ENCODE peak calls at places on chromosomes 4 and X, in eight cellular contexts. Y, P, F, K, C, E, H and W are unnamed samples. For H3K27me3, the result is how much of the 10 kb centered on the place peaks cover.

GRCh38 chr4:88457307-88458090 is 580 bp downstream of the HERC5 start:
- DNase-seq in H (peak), F (no peak), P (no peak), K (peak), Y (no peak), E (no peak), C (peak), W (peak)

GRCh38 chr4:113446019-113446418 is 315.5 kb downstream of the CAMK2D start:
- DNase-seq in Y (no peak), E (no peak), F (no peak), K (no peak), H (no peak), P (no peak), C (peak), W (no peak)

GRCh38 chrX:32533848-32534247 is 677.5 kb downstream of the DMD start:
- DNase-seq in H (no peak), Y (no peak), F (no peak), K (no peak), C (no peak), P (no peak), E (no peak), W (no peak)

GRCh38 chr4:165864228-165864627 is 8.8 kb upstream of the TLL1 start:
- DNase-seq in P (no peak), E (no peak), H (no peak), Y (no peak), C (no peak), K (no peak), F (no peak), W (no peak)

GRCh38 chr4:82951196-82951595 is 50.7 kb downstream of the THAP9 start:
- DNase-seq in E (no peak), F (no peak), C (peak), P (no peak), H (no peak), Y (no peak), K (no peak), W (no peak)

GRCh38 chr4:38583102-38583501 is 80.9 kb upstream of the KLF3 start:
- DNase-seq in H (no peak), K (no peak), F (no peak), Y (no peak), E (no peak), P (no peak), C (peak), W (no peak)

GRCh38 chrX:107135076-107135964 is 16.7 kb upstream of the RBM41 start:
- DNase-seq in F (no peak), Y (peak), H (no peak), P (no peak), C (peak), E (no peak), K (no peak), W (no peak)

GRCh38 chr4:99811850-99812249 is 4.8 kb upstream of the DAPP1 start:
- DNase-seq in C (peak), K (no peak), F (peak), Y (peak), E (no peak), H (no peak), P (no peak), W (peak)

GRCh38 chrX:37652053-37652452 is 33.5 kb upstream of the XK start:
- DNase-seq in C (peak), F (no peak), E (no peak), Y (no peak), H (no peak), K (no peak), P (no peak), W (no peak)

DNA sequence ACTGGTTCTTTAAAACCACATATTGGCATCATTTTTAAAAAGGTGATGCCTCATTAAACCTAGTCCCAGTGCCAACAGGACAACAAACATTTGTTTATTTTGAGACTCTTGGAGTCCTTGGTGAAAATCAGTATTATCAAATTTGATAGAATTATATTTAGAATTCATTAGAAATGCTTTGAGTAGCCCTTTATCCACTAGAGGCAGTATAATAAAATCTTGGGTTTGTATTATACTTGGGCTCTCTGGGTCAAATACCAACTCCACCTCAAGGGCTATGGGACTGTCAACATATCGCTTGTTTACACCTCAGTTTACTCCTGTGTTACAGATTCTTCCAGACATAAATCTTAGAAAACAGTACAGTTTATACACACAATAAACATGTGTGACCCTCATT is 335.7 kb upstream of the FSTL5 start:
- DNase-seq in K (no peak), E (no peak), H (no peak), Y (no peak), F (no peak), P (no peak), C (no peak), W (no peak)
- TF ChIP-seq CTCF in K (peak), E (peak), H (peak), Y (no peak), F (peak), P (peak), C (peak), W (peak)

DNA sequence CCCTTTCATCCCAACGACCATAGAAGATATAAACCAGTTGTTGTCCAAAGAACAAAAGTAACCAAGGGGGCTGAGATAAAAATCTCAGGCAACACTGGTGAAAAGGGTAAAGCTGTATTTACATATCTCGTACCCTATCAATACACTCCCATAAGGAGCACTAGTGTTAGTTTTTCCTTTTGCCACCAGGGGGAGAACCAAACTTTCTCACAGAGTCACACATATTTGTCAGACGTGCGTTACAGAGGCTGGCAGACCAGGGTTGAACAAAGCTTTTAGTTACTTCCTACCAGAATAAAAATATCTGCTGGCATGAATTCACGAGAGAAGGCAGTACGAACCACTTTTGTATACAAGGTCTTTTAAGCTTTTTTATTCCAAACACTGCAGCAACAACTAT is 88.3 kb downstream of the AMELX start:
- DNase-seq in C (peak), H (no peak), F (peak), Y (peak), E (no peak), P (no peak), K (no peak), W (peak)
- H3K27me3 ChIP-seq in C (under half), H (under half), F (under half), Y (under half), E (under half), P (under half), K (under half), W (under half)

DNA sequence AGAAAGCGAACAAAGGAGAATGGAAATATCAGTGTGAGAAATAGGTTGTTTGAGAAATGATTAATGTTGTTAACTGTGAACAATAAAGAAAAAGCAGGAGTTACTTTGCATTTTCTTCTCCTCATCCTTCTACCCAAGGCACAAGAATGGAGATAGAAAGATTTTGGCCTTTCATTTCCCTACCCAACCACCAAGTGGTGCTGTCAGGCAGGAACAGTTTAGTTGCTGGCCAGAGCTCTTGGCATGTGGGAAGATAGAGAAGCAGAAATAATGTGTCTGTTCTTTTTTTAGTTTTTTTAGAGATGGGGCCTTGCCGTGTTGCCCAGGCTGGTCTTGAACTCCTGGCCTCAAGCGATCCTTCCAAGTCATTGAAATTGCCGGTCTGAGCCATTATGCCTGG is 12.8 kb downstream of the HOPX start:
- DNase-seq in Y (peak), H (no peak), K (no peak), C (no peak), P (no peak), F (no peak), E (no peak), W (no peak)
- TF ChIP-seq CTCF in Y (peak), H (peak), K (peak), C (peak), P (no peak), F (peak), E (peak), W (peak)

DNA sequence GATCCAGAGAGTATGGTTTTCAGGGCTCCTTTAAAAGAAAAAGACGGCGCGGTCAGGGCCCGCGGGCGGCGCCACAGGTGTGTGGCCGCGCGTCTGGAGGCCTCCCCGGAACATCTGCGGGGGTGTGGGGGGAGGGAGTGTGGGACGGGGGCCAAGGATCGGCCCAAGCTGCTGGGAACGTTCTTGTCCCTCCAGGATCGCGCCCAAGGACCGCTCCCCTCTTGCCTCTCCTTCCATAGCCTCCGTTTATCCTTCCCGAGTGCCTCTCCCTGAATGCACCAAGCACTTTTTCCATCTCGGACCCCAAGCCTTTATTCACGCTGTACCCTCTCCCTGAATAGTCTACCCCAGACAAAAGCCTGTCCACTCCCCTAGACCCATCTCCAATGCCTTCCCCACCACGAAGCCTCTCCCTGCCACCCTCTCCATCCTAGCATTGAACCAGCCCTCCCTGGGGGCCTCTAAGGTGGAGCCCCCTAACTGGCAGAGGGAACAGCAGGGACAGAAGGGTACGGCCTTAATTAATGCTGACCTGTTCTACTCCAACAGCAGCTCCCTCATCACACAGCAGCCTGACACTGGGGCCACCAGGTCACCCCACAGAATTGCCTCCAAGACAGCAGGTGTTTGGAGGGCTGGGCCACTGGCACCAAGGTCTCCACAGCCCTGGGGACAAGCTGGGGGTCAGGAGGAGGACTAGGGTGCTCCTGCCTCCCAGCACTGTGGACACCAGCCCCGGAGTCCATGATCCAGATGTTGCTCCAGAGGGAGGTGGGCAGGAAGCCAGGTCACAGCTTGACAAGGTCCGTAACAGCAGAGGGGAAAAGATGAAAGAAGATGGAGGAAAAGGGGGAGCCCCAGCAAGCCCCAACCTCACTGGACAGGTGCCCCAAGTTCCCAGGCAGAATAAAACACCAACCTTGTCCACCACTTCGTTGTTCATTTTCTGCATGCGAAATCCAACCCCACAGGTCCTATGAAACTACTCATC is 3.9 kb downstream of the CRMP1 start:
- DNase-seq in C (no peak), H (no peak), Y (no peak), P (no peak), K (no peak), F (no peak), E (no peak), W (no peak)
- H3K27me3 ChIP-seq in C (half or more), H (half or more), Y (under half), P (half or more), K (half or more), F (under half), E (half or more), W (under half)

GRCh38 chr4:161252520-161253141 is 911.2 kb downstream of the FSTL5 start:
- DNase-seq in K (no peak), Y (peak), C (peak), E (no peak), H (no peak), F (no peak), P (no peak), W (peak)
- TF ChIP-seq CTCF in K (peak), Y (no peak), C (peak), E (peak), H (peak), F (peak), P (peak), W (peak)

GRCh38 chrX:25018682-25019081 is 2.9 kb upstream of the ARX start:
- DNase-seq in F (no peak), P (no peak), C (no peak), H (no peak), K (no peak), E (no peak), Y (no peak), W (no peak)

GRCh38 chrX:25016361-25016671 is 551 bp upstream of the ARX start:
- DNase-seq in C (no peak), P (no peak), Y (no peak), E (no peak), K (no peak), H (no peak), F (no peak), W (no peak)

GRCh38 chrX:25016938-25017598 is 1.3 kb upstream of the ARX start:
- DNase-seq in Y (no peak), P (no peak), E (no peak), C (no peak), H (no peak), K (no peak), F (no peak), W (no peak)

GRCh38 chrX:25015486-25016360 is at the start of gene ARX:
- DNase-seq in C (peak), F (peak), H (peak), Y (peak), K (no peak), P (no peak), E (no peak), W (peak)

GRCh38 chrX:25017667-25018247 is 2.0 kb upstream of the ARX start:
- DNase-seq in P (no peak), K (no peak), C (no peak), H (no peak), E (no peak), F (no peak), Y (no peak), W (no peak)
- H3K27me3 ChIP-seq in P (half or more), K (half or more), C (under half), H (half or more), E (half or more), F (under half), Y (under half), W (half or more)

GRCh38 chr4:170374770-170375169 is 285.0 kb upstream of the AADAT start:
- DNase-seq in P (no peak), E (no peak), Y (peak), K (no peak), C (peak), H (no peak), F (peak), W (peak)
- TF ChIP-seq CTCF in P (peak), E (no peak), Y (peak), K (no peak), C (peak), H (peak), F (peak), W (peak)

GRCh38 chrX:140439455-140439854 is 65.4 kb downstream of the SOX3 start:
- DNase-seq in F (no peak), E (no peak), Y (no peak), C (no peak), H (no peak), K (no peak), P (no peak), W (no peak)

GRCh38 chrX:140432328-140433025 is 72.4 kb downstream of the SOX3 start:
- DNase-seq in H (peak), E (no peak), Y (no peak), K (no peak), P (no peak), C (no peak), F (no peak), W (no peak)

GRCh38 chrX:140431521-140431920 is 73.3 kb downstream of the SOX3 start:
- DNase-seq in F (no peak), C (peak), K (no peak), E (no peak), H (no peak), Y (no peak), P (no peak), W (no peak)

GRCh38 chrX:140434347-140434746 is 70.5 kb downstream of the SOX3 start:
- DNase-seq in E (no peak), H (no peak), Y (no peak), C (no peak), P (no peak), F (no peak), K (no peak), W (no peak)

DNA sequence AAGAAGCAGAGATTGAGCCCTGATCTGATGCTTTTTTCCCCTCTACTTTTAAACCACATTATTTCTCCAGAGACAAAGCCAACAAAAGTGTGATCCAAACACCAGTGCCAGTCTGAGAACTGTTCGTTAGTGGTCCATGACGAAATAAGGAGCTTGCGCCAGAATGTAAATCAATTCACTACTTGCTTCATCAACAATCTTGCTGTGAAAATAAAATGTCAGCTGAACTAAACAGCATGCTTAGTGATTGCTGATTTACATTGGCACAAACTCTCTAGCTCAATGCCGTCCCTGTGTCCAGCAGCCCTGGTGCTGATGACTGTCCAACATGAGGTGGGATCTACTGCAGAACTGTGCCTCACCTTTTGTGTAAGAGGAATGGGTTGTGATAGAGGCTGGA is 71.3 kb downstream of the SOX3 start:
- DNase-seq in H (no peak), C (no peak), Y (no peak), P (no peak), E (no peak), F (no peak), K (no peak), W (no peak)
- H3K27me3 ChIP-seq in H (under half), C (under half), Y (under half), P (under half), E (under half), F (under half), K (under half), W (under half)

GRCh38 chrX:65601530-65602281 is 65.7 kb upstream of the MSN start:
- DNase-seq in H (peak), K (peak), Y (no peak), E (peak), P (no peak), C (peak), F (peak), W (no peak)
- TF ChIP-seq CTCF in H (peak), K (no peak), Y (no peak), E (no peak), P (no peak), C (no peak), F (no peak), W (no peak)